ENCODE peak calls at places on chromosomes 11 and 22, in nine cellular contexts. One of them, this sample, is unnamed.

GRCh38 chr11:117843666-117844484 is 19.3 kb upstream of the FXYD2 start:
- DNase-seq in NCI-H146: peak
- DNase-seq in tibial nerve: peak
- DNase-seq in activated T-cell treated with anti-CD3 and anti-CD28 coated beads for 24 hours: peak
- DNase-seq in activated T-helper 1 cell treated with anti-CD3 and anti-CD28 coated beads, Interleukin-12 subunit alpha, Interleukin-12 subunit beta, Interleukin-2, Interleukin-4 antibody, amounts not matched to agents 30 ng/mL and 10 ng/mL and 1 ng/mL, durations not matched to agents 14 hours and 24 hours and 36 hours: peak
- DNase-seq in mucosa of gallbladder: peak
- DNase-seq in amniotic stem cell: peak
- DNase-seq in choroid plexus epithelial cell: peak
- DNase-seq in T-helper 1 cell: peak
- DNase-seq in this sample: peak

GRCh38 chr11:77069336-77069968 is 2.7 kb downstream of the CAPN5 start:
- DNase-seq in NCI-H146: no peak
- DNase-seq in tibial nerve: no peak
- DNase-seq in activated T-cell treated with anti-CD3 and anti-CD28 coated beads for 24 hours: no peak
- DNase-seq in activated T-helper 1 cell treated with anti-CD3 and anti-CD28 coated beads, Interleukin-12 subunit alpha, Interleukin-12 subunit beta, Interleukin-2, Interleukin-4 antibody, amounts not matched to agents 30 ng/mL and 10 ng/mL and 1 ng/mL, durations not matched to agents 14 hours and 24 hours and 36 hours: no peak
- DNase-seq in mucosa of gallbladder: no peak
- DNase-seq in amniotic stem cell: no peak
- DNase-seq in choroid plexus epithelial cell: no peak
- DNase-seq in T-helper 1 cell: no peak
- DNase-seq in this sample: no peak

GRCh38 chr11:130827697-130828377 is 88.4 kb downstream of the SNX19 start:
- DNase-seq in NCI-H146: no peak
- DNase-seq in tibial nerve: peak
- DNase-seq in activated T-cell treated with anti-CD3 and anti-CD28 coated beads for 24 hours: no peak
- DNase-seq in activated T-helper 1 cell treated with anti-CD3 and anti-CD28 coated beads, Interleukin-12 subunit alpha, Interleukin-12 subunit beta, Interleukin-2, Interleukin-4 antibody, amounts not matched to agents 30 ng/mL and 10 ng/mL and 1 ng/mL, durations not matched to agents 14 hours and 24 hours and 36 hours: no peak
- DNase-seq in mucosa of gallbladder: no peak
- DNase-seq in amniotic stem cell: peak
- DNase-seq in choroid plexus epithelial cell: peak
- DNase-seq in T-helper 1 cell: peak
- DNase-seq in this sample: no peak

GRCh38 chr11:36238881-36239280 is 50.3 kb downstream of the COMMD9 start:
- DNase-seq in NCI-H146: no peak
- DNase-seq in tibial nerve: no peak
- DNase-seq in activated T-cell treated with anti-CD3 and anti-CD28 coated beads for 24 hours: no peak
- DNase-seq in activated T-helper 1 cell treated with anti-CD3 and anti-CD28 coated beads, Interleukin-12 subunit alpha, Interleukin-12 subunit beta, Interleukin-2, Interleukin-4 antibody, amounts not matched to agents 30 ng/mL and 10 ng/mL and 1 ng/mL, durations not matched to agents 14 hours and 24 hours and 36 hours: no peak
- DNase-seq in mucosa of gallbladder: no peak
- DNase-seq in amniotic stem cell: no peak
- DNase-seq in choroid plexus epithelial cell: no peak
- DNase-seq in T-helper 1 cell: no peak
- DNase-seq in this sample: no peak

GRCh38 chr11:116576523-116576922 is 196.3 kb downstream of the BUD13 start:
- DNase-seq in NCI-H146: no peak
- DNase-seq in tibial nerve: no peak
- DNase-seq in activated T-cell treated with anti-CD3 and anti-CD28 coated beads for 24 hours: no peak
- DNase-seq in activated T-helper 1 cell treated with anti-CD3 and anti-CD28 coated beads, Interleukin-12 subunit alpha, Interleukin-12 subunit beta, Interleukin-2, Interleukin-4 antibody, amounts not matched to agents 30 ng/mL and 10 ng/mL and 1 ng/mL, durations not matched to agents 14 hours and 24 hours and 36 hours: no peak
- DNase-seq in mucosa of gallbladder: no peak
- DNase-seq in amniotic stem cell: no peak
- DNase-seq in choroid plexus epithelial cell: no peak
- DNase-seq in T-helper 1 cell: no peak
- DNase-seq in this sample: no peak

GRCh38 chr11:115848614-115849013 is 344.4 kb upstream of the CADM1 start:
- DNase-seq in NCI-H146: no peak
- DNase-seq in tibial nerve: no peak
- DNase-seq in activated T-cell treated with anti-CD3 and anti-CD28 coated beads for 24 hours: no peak
- DNase-seq in activated T-helper 1 cell treated with anti-CD3 and anti-CD28 coated beads, Interleukin-12 subunit alpha, Interleukin-12 subunit beta, Interleukin-2, Interleukin-4 antibody, amounts not matched to agents 30 ng/mL and 10 ng/mL and 1 ng/mL, durations not matched to agents 14 hours and 24 hours and 36 hours: no peak
- DNase-seq in mucosa of gallbladder: no peak
- DNase-seq in amniotic stem cell: no peak
- DNase-seq in choroid plexus epithelial cell: no peak
- DNase-seq in T-helper 1 cell: no peak
- DNase-seq in this sample: no peak

GRCh38 chr11:123740787-123741158 is 687 bp downstream of the ZNF202 start:
- DNase-seq in NCI-H146: peak
- DNase-seq in tibial nerve: no peak
- DNase-seq in activated T-cell treated with anti-CD3 and anti-CD28 coated beads for 24 hours: no peak
- DNase-seq in activated T-helper 1 cell treated with anti-CD3 and anti-CD28 coated beads, Interleukin-12 subunit alpha, Interleukin-12 subunit beta, Interleukin-2, Interleukin-4 antibody, amounts not matched to agents 30 ng/mL and 10 ng/mL and 1 ng/mL, durations not matched to agents 14 hours and 24 hours and 36 hours: no peak
- DNase-seq in mucosa of gallbladder: no peak
- DNase-seq in amniotic stem cell: no peak
- DNase-seq in choroid plexus epithelial cell: peak
- DNase-seq in T-helper 1 cell: no peak
- DNase-seq in this sample: no peak

GRCh38 chr11:126079640-126080205 is 17.1 kb upstream of the CDON start:
- DNase-seq in NCI-H146: peak
- DNase-seq in tibial nerve: no peak
- DNase-seq in activated T-cell treated with anti-CD3 and anti-CD28 coated beads for 24 hours: no peak
- DNase-seq in activated T-helper 1 cell treated with anti-CD3 and anti-CD28 coated beads, Interleukin-12 subunit alpha, Interleukin-12 subunit beta, Interleukin-2, Interleukin-4 antibody, amounts not matched to agents 30 ng/mL and 10 ng/mL and 1 ng/mL, durations not matched to agents 14 hours and 24 hours and 36 hours: no peak
- DNase-seq in mucosa of gallbladder: no peak
- DNase-seq in amniotic stem cell: no peak
- DNase-seq in choroid plexus epithelial cell: no peak
- DNase-seq in T-helper 1 cell: no peak
- DNase-seq in this sample: no peak

GRCh38 chr22:26291940-26292666 is 122.8 kb downstream of the SEZ6L start:
- DNase-seq in NCI-H146: no peak
- DNase-seq in tibial nerve: no peak
- DNase-seq in activated T-cell treated with anti-CD3 and anti-CD28 coated beads for 24 hours: no peak
- DNase-seq in activated T-helper 1 cell treated with anti-CD3 and anti-CD28 coated beads, Interleukin-12 subunit alpha, Interleukin-12 subunit beta, Interleukin-2, Interleukin-4 antibody, amounts not matched to agents 30 ng/mL and 10 ng/mL and 1 ng/mL, durations not matched to agents 14 hours and 24 hours and 36 hours: no peak
- DNase-seq in mucosa of gallbladder: no peak
- DNase-seq in amniotic stem cell: no peak
- DNase-seq in choroid plexus epithelial cell: no peak
- DNase-seq in T-helper 1 cell: no peak
- DNase-seq in this sample: no peak

GRCh38 chr11:122069946-122070345 is 46.1 kb downstream of the BLID start:
- DNase-seq in NCI-H146: peak
- DNase-seq in tibial nerve: peak
- DNase-seq in activated T-cell treated with anti-CD3 and anti-CD28 coated beads for 24 hours: no peak
- DNase-seq in activated T-helper 1 cell treated with anti-CD3 and anti-CD28 coated beads, Interleukin-12 subunit alpha, Interleukin-12 subunit beta, Interleukin-2, Interleukin-4 antibody, amounts not matched to agents 30 ng/mL and 10 ng/mL and 1 ng/mL, durations not matched to agents 14 hours and 24 hours and 36 hours: no peak
- DNase-seq in mucosa of gallbladder: peak
- DNase-seq in amniotic stem cell: peak
- DNase-seq in choroid plexus epithelial cell: peak
- DNase-seq in T-helper 1 cell: no peak
- DNase-seq in this sample: peak

GRCh38 chr11:81888391-81888790 is 845.3 kb downstream of the FAM181B start:
- DNase-seq in NCI-H146: no peak
- DNase-seq in tibial nerve: no peak
- DNase-seq in activated T-cell treated with anti-CD3 and anti-CD28 coated beads for 24 hours: no peak
- DNase-seq in activated T-helper 1 cell treated with anti-CD3 and anti-CD28 coated beads, Interleukin-12 subunit alpha, Interleukin-12 subunit beta, Interleukin-2, Interleukin-4 antibody, amounts not matched to agents 30 ng/mL and 10 ng/mL and 1 ng/mL, durations not matched to agents 14 hours and 24 hours and 36 hours: no peak
- DNase-seq in mucosa of gallbladder: no peak
- DNase-seq in amniotic stem cell: no peak
- DNase-seq in choroid plexus epithelial cell: peak
- DNase-seq in T-helper 1 cell: no peak
- DNase-seq in this sample: no peak

GRCh38 chr22:21073023-21073422 is 27.3 kb downstream of the LRRC74B start:
- DNase-seq in NCI-H146: no peak
- DNase-seq in tibial nerve: no peak
- DNase-seq in activated T-cell treated with anti-CD3 and anti-CD28 coated beads for 24 hours: no peak
- DNase-seq in activated T-helper 1 cell treated with anti-CD3 and anti-CD28 coated beads, Interleukin-12 subunit alpha, Interleukin-12 subunit beta, Interleukin-2, Interleukin-4 antibody, amounts not matched to agents 30 ng/mL and 10 ng/mL and 1 ng/mL, durations not matched to agents 14 hours and 24 hours and 36 hours: no peak
- DNase-seq in mucosa of gallbladder: no peak
- DNase-seq in amniotic stem cell: no peak
- DNase-seq in choroid plexus epithelial cell: no peak
- DNase-seq in T-helper 1 cell: no peak
- DNase-seq in this sample: no peak

GRCh38 chr11:1507381-1508140 is 21.0 kb upstream of the MOB2 start:
- DNase-seq in NCI-H146: no peak
- DNase-seq in tibial nerve: no peak
- DNase-seq in activated T-cell treated with anti-CD3 and anti-CD28 coated beads for 24 hours: no peak
- DNase-seq in activated T-helper 1 cell treated with anti-CD3 and anti-CD28 coated beads, Interleukin-12 subunit alpha, Interleukin-12 subunit beta, Interleukin-2, Interleukin-4 antibody, amounts not matched to agents 30 ng/mL and 10 ng/mL and 1 ng/mL, durations not matched to agents 14 hours and 24 hours and 36 hours: no peak
- DNase-seq in mucosa of gallbladder: no peak
- DNase-seq in amniotic stem cell: no peak
- DNase-seq in choroid plexus epithelial cell: no peak
- DNase-seq in T-helper 1 cell: no peak
- DNase-seq in this sample: peak

GRCh38 chr11:16782226-16782919 is 43.9 kb downstream of the C11orf58 start:
- DNase-seq in NCI-H146: no peak
- DNase-seq in tibial nerve: no peak
- DNase-seq in activated T-cell treated with anti-CD3 and anti-CD28 coated beads for 24 hours: no peak
- DNase-seq in activated T-helper 1 cell treated with anti-CD3 and anti-CD28 coated beads, Interleukin-12 subunit alpha, Interleukin-12 subunit beta, Interleukin-2, Interleukin-4 antibody, amounts not matched to agents 30 ng/mL and 10 ng/mL and 1 ng/mL, durations not matched to agents 14 hours and 24 hours and 36 hours: no peak
- DNase-seq in mucosa of gallbladder: peak
- DNase-seq in amniotic stem cell: no peak
- DNase-seq in choroid plexus epithelial cell: no peak
- DNase-seq in T-helper 1 cell: no peak
- DNase-seq in this sample: no peak

GRCh38 chr11:131914299-131914902 is 544.0 kb downstream of the NTM start:
- DNase-seq in NCI-H146: no peak
- DNase-seq in tibial nerve: no peak
- DNase-seq in activated T-cell treated with anti-CD3 and anti-CD28 coated beads for 24 hours: no peak
- DNase-seq in activated T-helper 1 cell treated with anti-CD3 and anti-CD28 coated beads, Interleukin-12 subunit alpha, Interleukin-12 subunit beta, Interleukin-2, Interleukin-4 antibody, amounts not matched to agents 30 ng/mL and 10 ng/mL and 1 ng/mL, durations not matched to agents 14 hours and 24 hours and 36 hours: no peak
- DNase-seq in mucosa of gallbladder: no peak
- DNase-seq in amniotic stem cell: peak
- DNase-seq in choroid plexus epithelial cell: peak
- DNase-seq in T-helper 1 cell: no peak
- DNase-seq in this sample: no peak

GRCh38 chr22:47192651-47193437 is 430.4 kb downstream of the TBC1D22A start:
- DNase-seq in NCI-H146: peak
- DNase-seq in tibial nerve: peak
- DNase-seq in activated T-cell treated with anti-CD3 and anti-CD28 coated beads for 24 hours: no peak
- DNase-seq in activated T-helper 1 cell treated with anti-CD3 and anti-CD28 coated beads, Interleukin-12 subunit alpha, Interleukin-12 subunit beta, Interleukin-2, Interleukin-4 antibody, amounts not matched to agents 30 ng/mL and 10 ng/mL and 1 ng/mL, durations not matched to agents 14 hours and 24 hours and 36 hours: no peak
- DNase-seq in mucosa of gallbladder: no peak
- DNase-seq in amniotic stem cell: no peak
- DNase-seq in choroid plexus epithelial cell: no peak
- DNase-seq in T-helper 1 cell: no peak
- DNase-seq in this sample: peak

GRCh38 chr11:78541537-78541936 is 33.1 kb downstream of the NARS2 start:
- DNase-seq in NCI-H146: no peak
- DNase-seq in tibial nerve: no peak
- DNase-seq in activated T-cell treated with anti-CD3 and anti-CD28 coated beads for 24 hours: no peak
- DNase-seq in activated T-helper 1 cell treated with anti-CD3 and anti-CD28 coated beads, Interleukin-12 subunit alpha, Interleukin-12 subunit beta, Interleukin-2, Interleukin-4 antibody, amounts not matched to agents 30 ng/mL and 10 ng/mL and 1 ng/mL, durations not matched to agents 14 hours and 24 hours and 36 hours: no peak
- DNase-seq in mucosa of gallbladder: no peak
- DNase-seq in amniotic stem cell: no peak
- DNase-seq in choroid plexus epithelial cell: no peak
- DNase-seq in T-helper 1 cell: no peak
- DNase-seq in this sample: no peak

GRCh38 chr11:123742778-123743177 is 1.3 kb upstream of the ZNF202 start:
- DNase-seq in NCI-H146: no peak
- DNase-seq in tibial nerve: no peak
- DNase-seq in activated T-cell treated with anti-CD3 and anti-CD28 coated beads for 24 hours: no peak
- DNase-seq in activated T-helper 1 cell treated with anti-CD3 and anti-CD28 coated beads, Interleukin-12 subunit alpha, Interleukin-12 subunit beta, Interleukin-2, Interleukin-4 antibody, amounts not matched to agents 30 ng/mL and 10 ng/mL and 1 ng/mL, durations not matched to agents 14 hours and 24 hours and 36 hours: no peak
- DNase-seq in mucosa of gallbladder: no peak
- DNase-seq in amniotic stem cell: no peak
- DNase-seq in choroid plexus epithelial cell: no peak
- DNase-seq in T-helper 1 cell: no peak
- DNase-seq in this sample: no peak

GRCh38 chr11:119316729-119317591 is at the start of gene MCAM:
- DNase-seq in NCI-H146: peak
- DNase-seq in tibial nerve: no peak
- DNase-seq in activated T-cell treated with anti-CD3 and anti-CD28 coated beads for 24 hours: no peak
- DNase-seq in activated T-helper 1 cell treated with anti-CD3 and anti-CD28 coated beads, Interleukin-12 subunit alpha, Interleukin-12 subunit beta, Interleukin-2, Interleukin-4 antibody, amounts not matched to agents 30 ng/mL and 10 ng/mL and 1 ng/mL, durations not matched to agents 14 hours and 24 hours and 36 hours: no peak
- DNase-seq in mucosa of gallbladder: no peak
- DNase-seq in amniotic stem cell: no peak
- DNase-seq in choroid plexus epithelial cell: peak
- DNase-seq in T-helper 1 cell: no peak
- DNase-seq in this sample: peak

GRCh38 chr11:124623861-124624525 is 1.3 kb downstream of the TBRG1 start:
- DNase-seq in NCI-H146: no peak
- DNase-seq in tibial nerve: no peak
- DNase-seq in activated T-cell treated with anti-CD3 and anti-CD28 coated beads for 24 hours: no peak
- DNase-seq in activated T-helper 1 cell treated with anti-CD3 and anti-CD28 coated beads, Interleukin-12 subunit alpha, Interleukin-12 subunit beta, Interleukin-2, Interleukin-4 antibody, amounts not matched to agents 30 ng/mL and 10 ng/mL and 1 ng/mL, durations not matched to agents 14 hours and 24 hours and 36 hours: no peak
- DNase-seq in mucosa of gallbladder: no peak
- DNase-seq in amniotic stem cell: no peak
- DNase-seq in choroid plexus epithelial cell: peak
- DNase-seq in T-helper 1 cell: no peak
- DNase-seq in this sample: no peak

GRCh38 chr22:17106161-17106784 is 14.9 kb downstream of the TMEM121B start:
- DNase-seq in NCI-H146: no peak
- DNase-seq in tibial nerve: no peak
- DNase-seq in activated T-cell treated with anti-CD3 and anti-CD28 coated beads for 24 hours: no peak
- DNase-seq in activated T-helper 1 cell treated with anti-CD3 and anti-CD28 coated beads, Interleukin-12 subunit alpha, Interleukin-12 subunit beta, Interleukin-2, Interleukin-4 antibody, amounts not matched to agents 30 ng/mL and 10 ng/mL and 1 ng/mL, durations not matched to agents 14 hours and 24 hours and 36 hours: no peak
- DNase-seq in mucosa of gallbladder: no peak
- DNase-seq in amniotic stem cell: no peak
- DNase-seq in choroid plexus epithelial cell: no peak
- DNase-seq in T-helper 1 cell: no peak
- DNase-seq in this sample: no peak

GRCh38 chr22:25453557-25453956 is 110.9 kb upstream of the GRK3 start:
- DNase-seq in NCI-H146: no peak
- DNase-seq in tibial nerve: no peak
- DNase-seq in activated T-cell treated with anti-CD3 and anti-CD28 coated beads for 24 hours: peak
- DNase-seq in activated T-helper 1 cell treated with anti-CD3 and anti-CD28 coated beads, Interleukin-12 subunit alpha, Interleukin-12 subunit beta, Interleukin-2, Interleukin-4 antibody, amounts not matched to agents 30 ng/mL and 10 ng/mL and 1 ng/mL, durations not matched to agents 14 hours and 24 hours and 36 hours: no peak
- DNase-seq in mucosa of gallbladder: no peak
- DNase-seq in amniotic stem cell: no peak
- DNase-seq in choroid plexus epithelial cell: no peak
- DNase-seq in T-helper 1 cell: no peak
- DNase-seq in this sample: no peak

GRCh38 chr11:13663631-13664071 is 4.8 kb upstream of the FAR1 start:
- DNase-seq in NCI-H146: no peak
- DNase-seq in tibial nerve: no peak
- DNase-seq in activated T-cell treated with anti-CD3 and anti-CD28 coated beads for 24 hours: no peak
- DNase-seq in activated T-helper 1 cell treated with anti-CD3 and anti-CD28 coated beads, Interleukin-12 subunit alpha, Interleukin-12 subunit beta, Interleukin-2, Interleukin-4 antibody, amounts not matched to agents 30 ng/mL and 10 ng/mL and 1 ng/mL, durations not matched to agents 14 hours and 24 hours and 36 hours: no peak
- DNase-seq in mucosa of gallbladder: no peak
- DNase-seq in amniotic stem cell: no peak
- DNase-seq in choroid plexus epithelial cell: no peak
- DNase-seq in T-helper 1 cell: no peak
- DNase-seq in this sample: no peak

GRCh38 chr11:109019342-109019936 is 354.6 kb downstream of the DDX10 start:
- DNase-seq in NCI-H146: no peak
- DNase-seq in tibial nerve: no peak
- DNase-seq in activated T-cell treated with anti-CD3 and anti-CD28 coated beads for 24 hours: no peak
- DNase-seq in activated T-helper 1 cell treated with anti-CD3 and anti-CD28 coated beads, Interleukin-12 subunit alpha, Interleukin-12 subunit beta, Interleukin-2, Interleukin-4 antibody, amounts not matched to agents 30 ng/mL and 10 ng/mL and 1 ng/mL, durations not matched to agents 14 hours and 24 hours and 36 hours: no peak
- DNase-seq in mucosa of gallbladder: no peak
- DNase-seq in amniotic stem cell: no peak
- DNase-seq in choroid plexus epithelial cell: no peak
- DNase-seq in T-helper 1 cell: no peak
- DNase-seq in this sample: no peak